ENCODE peak calls at places on chromosomes 3 and 15, in five cellular contexts. B is iPS-NIHi11, N is KG1, X is A549, P is epithelial cell of prostate. F is an unnamed sample.

GRCh38 chr3:25911525-25912295 is 121.8 kb downstream of the OXSM start:
- DNase-seq in B (no peak), N (no peak), X (no peak), P (no peak), F (no peak)

GRCh38 chr3:65914740-65915366 is 123.9 kb downstream of the MAGI1 start:
- DNase-seq in B (no peak), N (no peak), X (no peak), P (no peak), F (no peak)

GRCh38 chr3:4939276-4939675 is 40.0 kb upstream of the BHLHE40 start:
- DNase-seq in B (no peak), N (no peak), X (no peak), P (no peak), F (no peak)

GRCh38 chr15:35994861-35995260 is 448.9 kb upstream of the DPH6 start:
- DNase-seq in B (no peak), N (no peak), X (no peak), P (no peak), F (no peak)

GRCh38 chr3:128252083-128252482 is 98.8 kb downstream of the EEFSEC start:
- DNase-seq in B (no peak), N (no peak), X (no peak), P (no peak), F (no peak)

GRCh38 chr15:101204744-101205535 is 46.9 kb downstream of the CHSY1 start:
- DNase-seq in B (no peak), N (no peak), X (no peak), P (no peak), F (no peak)

GRCh38 chr3:70861234-70861633 is 548.8 kb upstream of the MDFIC2 start:
- DNase-seq in B (no peak), N (no peak), X (no peak), P (no peak), F (no peak)

GRCh38 chr3:173993299-173993698 is 595.8 kb downstream of the NLGN1 start:
- DNase-seq in B (peak; percentile 39), N (no peak), X (peak; percentile 4), P (peak; percentile 1), F (no peak)

GRCh38 chr3:13574798-13575451 is 26.0 kb downstream of the FBLN2 start:
- DNase-seq in B (no peak), N (no peak), X (no peak), P (no peak), F (no peak)

GRCh38 chr3:13537926-13538325 is 11.0 kb upstream of the FBLN2 start:
- DNase-seq in B (no peak), N (no peak), X (peak; percentile 84), P (peak; percentile 39), F (no peak)

GRCh38 chr3:126389792-126390142 is 4.9 kb upstream of the CFAP100 start:
- DNase-seq in B (no peak), N (no peak), X (no peak), P (no peak), F (no peak)

GRCh38 chr3:148789156-148789555 is 38.5 kb upstream of the CPB1 start:
- DNase-seq in B (no peak), N (no peak), X (no peak), P (no peak), F (peak; percentile 41)

GRCh38 chr3:119395923-119396358 is 67.5 kb downstream of the TMEM39A start:
- DNase-seq in B (no peak), N (no peak), X (no peak), P (no peak), F (no peak)

GRCh38 chr3:181704421-181705066 is 7.2 kb upstream of the SOX2 start:
- DNase-seq in B (no peak), N (no peak), X (no peak), P (no peak), F (peak; percentile 22)

GRCh38 chr3:127865941-127866340 is 43.6 kb upstream of the MGLL start:
- DNase-seq in B (no peak), N (no peak), X (peak; percentile 26), P (no peak), F (no peak)

GRCh38 chr15:41429003-41429890 is 12.4 kb downstream of the RTF1 start:
- DNase-seq in B (no peak), N (no peak), X (no peak), P (no peak), F (no peak)

GRCh38 chr15:51853987-51854386 is 24.5 kb downstream of the TMOD3 start:
- DNase-seq in B (no peak), N (no peak), X (no peak), P (no peak), F (no peak)

GRCh38 chr3:135081451-135082434 is 286.7 kb downstream of the EPHB1 start:
- DNase-seq in B (no peak), N (no peak), X (no peak), P (no peak), F (no peak)

GRCh38 chr15:98667521-98668179 is 19.3 kb downstream of the IGF1R start:
- DNase-seq in B (no peak), N (no peak), X (no peak), P (no peak), F (peak; percentile 89)

GRCh38 chr3:61168286-61168685 is 83.0 kb downstream of the FHIT start:
- DNase-seq in B (no peak), N (no peak), X (no peak), P (no peak), F (peak; percentile 5)

GRCh38 chr15:69847625-69848024 is 250.1 kb downstream of the TLE3 start:
- DNase-seq in B (no peak), N (no peak), X (no peak), P (no peak), F (no peak)

GRCh38 chr3:111246967-111247760 is 175.5 kb downstream of the NECTIN3 start:
- DNase-seq in B (peak; percentile 8), N (no peak), X (peak; percentile 56), P (peak; percentile 75), F (no peak)

GRCh38 chr3:193744822-193745684 is 152.0 kb downstream of the OPA1 start:
- DNase-seq in B (no peak), N (no peak), X (no peak), P (no peak), F (peak; percentile 75)

GRCh38 chr3:99638244-99638948 is at the start of gene COL8A1:
- DNase-seq in B (peak; percentile 60), N (no peak), X (no peak), P (no peak), F (peak; percentile 62)

GRCh38 chr3:132554437-132554836 is 42.6 kb upstream of the ACKR4 start:
- DNase-seq in B (no peak), N (no peak), X (peak; percentile 2), P (no peak), F (no peak)

GRCh38 chr3:146110156-146110555 is 50.8 kb downstream of the PLOD2 start:
- DNase-seq in B (no peak), N (no peak), X (no peak), P (no peak), F (no peak)

GRCh38 chr15:90829942-90830440 is 38.4 kb upstream of the FURIN start:
- DNase-seq in B (no peak), N (peak; percentile 50), X (no peak), P (no peak), F (no peak)

GRCh38 chr3:36459177-36459576 is 78.9 kb downstream of the STAC start:
- DNase-seq in B (no peak), N (no peak), X (no peak), P (no peak), F (no peak)

GRCh38 chr3:176964656-176965055 is 232.6 kb downstream of the TBL1XR1 start:
- DNase-seq in B (no peak), N (no peak), X (no peak), P (no peak), F (no peak)